ENCODE peak calls at places on chromosomes 11 and 22, in seven cellular contexts. S, Y, F, G, R, Z and J are unnamed samples.

GRCh38 chr11:113593698-113594308 is 112.3 kb downstream of the TMPRSS5 start:
- DNase-seq in Y (no peak), S (no peak), R (no peak), F (no peak), Z (no peak), G (no peak), J (no peak)

GRCh38 chr22:30866811-30867271 is 101.7 kb downstream of the MORC2 start:
- DNase-seq in R (no peak), G (no peak), F (no peak), Z (no peak), S (no peak), Y (no peak), J (no peak)

GRCh38 chr11:2933376-2934056 is 4.3 kb upstream of the PHLDA2 start:
- DNase-seq in R (no peak), Z (no peak), Y (no peak), F (peak), G (peak), S (no peak), J (no peak)

GRCh38 chr11:113618360-113618759 is 87.7 kb downstream of the TMPRSS5 start:
- DNase-seq in S (no peak), G (no peak), Z (no peak), Y (no peak), R (no peak), F (no peak), J (no peak)

GRCh38 chr22:19287076-19287724 is 4.3 kb downstream of the CLTCL1 start:
- DNase-seq in G (no peak), R (no peak), Z (no peak), F (no peak), Y (peak), S (peak), J (no peak)

GRCh38 chr11:77506857-77507256 is 33.0 kb upstream of the PAK1 start:
- DNase-seq in Y (peak), S (no peak), F (no peak), G (no peak), R (no peak), Z (no peak), J (no peak)

GRCh38 chr11:1756791-1757771 is 6.6 kb downstream of the CTSD start:
- DNase-seq in Y (no peak), Z (no peak), R (no peak), F (no peak), S (no peak), G (peak), J (no peak)

GRCh38 chr11:636511-637332 is at the start of gene DRD4:
- DNase-seq in Y (no peak), R (no peak), F (no peak), S (no peak), G (no peak), Z (no peak), J (no peak)

GRCh38 chr11:66789097-66789890 is 53.9 kb upstream of the RCE1 start:
- DNase-seq in S (no peak), Y (peak), Z (no peak), R (no peak), F (no peak), G (no peak), J (no peak)

GRCh38 chr11:113957016-113957415 is 17.9 kb upstream of the HTR3A start:
- DNase-seq in Y (no peak), R (no peak), Z (no peak), F (no peak), G (no peak), S (no peak), J (no peak)

GRCh38 chr22:25113316-25113721 is 86.3 kb upstream of the CRYBB3 start:
- DNase-seq in F (no peak), S (no peak), G (no peak), Y (no peak), R (no peak), Z (no peak), J (no peak)

GRCh38 chr11:116927163-116927772 is 89.8 kb upstream of the APOA1 start:
- DNase-seq in S (no peak), G (peak), F (no peak), Y (no peak), R (peak), Z (no peak), J (no peak)

GRCh38 chr11:1879941-1880720 is 11.6 kb downstream of the PRR33 start:
- DNase-seq in S (no peak), Z (no peak), F (no peak), G (no peak), R (no peak), Y (no peak), J (no peak)

GRCh38 chr22:46090631-46091201 is 59.6 kb upstream of the PPARA start:
- DNase-seq in F (no peak), R (no peak), Y (no peak), Z (no peak), S (no peak), G (peak), J (no peak)

GRCh38 chr22:45201678-45202332 is 38.1 kb downstream of the NUP50 start:
- DNase-seq in R (no peak), Y (no peak), F (no peak), Z (no peak), S (no peak), G (no peak), J (no peak)

GRCh38 chr22:19905619-19906276 is 35.8 kb upstream of the COMT start:
- DNase-seq in F (no peak), R (no peak), Y (no peak), Z (no peak), S (no peak), G (no peak), J (no peak)

GRCh38 chr11:45097721-45098493 is 48.5 kb upstream of the PRDM11 start:
- DNase-seq in S (peak), R (peak), Y (no peak), F (no peak), G (peak), Z (no peak), J (no peak)

GRCh38 chr11:96744697-96745096 is 354.9 kb downstream of the JRKL start:
- DNase-seq in Y (no peak), F (no peak), Z (no peak), R (no peak), S (no peak), G (no peak), J (no peak)

GRCh38 chr11:17766590-17766989 is 32.0 kb downstream of the KCNC1 start:
- DNase-seq in G (no peak), R (no peak), Y (no peak), F (no peak), S (no peak), Z (no peak), J (no peak)

GRCh38 chr22:24514241-24515024 is 19.3 kb downstream of the UPB1 start:
- DNase-seq in F (no peak), S (no peak), R (no peak), Z (no peak), Y (no peak), G (peak), J (no peak)

GRCh38 chr22:24435323-24435645 is 7.9 kb downstream of the ADORA2A start:
- DNase-seq in G (no peak), R (no peak), Z (no peak), Y (no peak), F (no peak), S (no peak), J (no peak)

GRCh38 chr22:31144223-31144622 is 3.9 kb upstream of the PLA2G3 start:
- DNase-seq in G (no peak), S (no peak), F (no peak), R (no peak), Z (no peak), Y (no peak), J (no peak)

GRCh38 chr22:30309981-30310672 is 16.6 kb downstream of the TBC1D10A start:
- DNase-seq in Y (peak), S (no peak), F (no peak), G (peak), R (no peak), Z (no peak), J (no peak)

GRCh38 chr22:36562261-36562835 is 33.4 kb upstream of the EIF3D start:
- DNase-seq in R (no peak), Y (no peak), F (no peak), S (no peak), G (no peak), Z (no peak), J (no peak)